ENCODE peak calls at places on chromosomes 5 and 9, in seven cellular contexts. R is MCF 10A, H is neural crest cell, B is stomach, D is HepG2, F is fibroblast of villous mesenchyme, Z is GM10248. X is an unnamed sample.

GRCh38 chr5:127665641-127666040 is 16.8 kb downstream of the CTXN3 start:
- DNase-seq in R (no peak), H (no peak), B (no peak), D (no peak), F (peak), Z (no peak), X (no peak)

GRCh38 chr5:27702339-27702820 is 664.0 kb upstream of the CDH9 start:
- DNase-seq in R (peak), H (no peak), B (no peak), D (no peak), F (no peak), Z (no peak), X (peak)

GRCh38 chr5:72597456-72597948 is 90.3 kb upstream of the ZNF366 start:
- DNase-seq in R (peak), H (no peak), B (peak), D (no peak), F (peak), Z (no peak), X (peak)

GRCh38 chr9:95836072-95836471 is 39.4 kb upstream of the ERCC6L2 start:
- DNase-seq in R (no peak), H (no peak), B (no peak), D (no peak), F (no peak), Z (no peak), X (no peak)

GRCh38 chr5:35877655-35878054 is 21.0 kb downstream of the IL7R start:
- DNase-seq in R (no peak), H (no peak), B (no peak), D (no peak), F (no peak), Z (no peak), X (no peak)

GRCh38 chr5:135112008-135112670 is 78.1 kb upstream of the PITX1 start:
- DNase-seq in R (peak), H (no peak), B (no peak), D (no peak), F (peak), Z (no peak), X (peak)

GRCh38 chr9:14722391-14723035 is at the start of gene CER1:
- DNase-seq in R (no peak), H (no peak), B (no peak), D (no peak), F (no peak), Z (no peak), X (no peak)

GRCh38 chr5:89673019-89673418 is 736.5 kb downstream of the CETN3 start:
- DNase-seq in R (no peak), H (no peak), B (no peak), D (no peak), F (no peak), Z (no peak), X (no peak)

GRCh38 chr5:181189363-181189961 is 15.5 kb downstream of the TRIM7 start:
- DNase-seq in R (peak), H (peak), B (no peak), D (no peak), F (peak), Z (no peak), X (peak)

GRCh38 chr5:110096419-110096818 is 406.7 kb downstream of the MAN2A1 start:
- DNase-seq in R (no peak), H (no peak), B (no peak), D (no peak), F (peak), Z (no peak), X (no peak)

GRCh38 chr5:19605846-19606407 is 382.1 kb downstream of the CDH18 start:
- DNase-seq in R (peak), H (no peak), B (no peak), D (no peak), F (no peak), Z (no peak), X (peak)

DNA sequence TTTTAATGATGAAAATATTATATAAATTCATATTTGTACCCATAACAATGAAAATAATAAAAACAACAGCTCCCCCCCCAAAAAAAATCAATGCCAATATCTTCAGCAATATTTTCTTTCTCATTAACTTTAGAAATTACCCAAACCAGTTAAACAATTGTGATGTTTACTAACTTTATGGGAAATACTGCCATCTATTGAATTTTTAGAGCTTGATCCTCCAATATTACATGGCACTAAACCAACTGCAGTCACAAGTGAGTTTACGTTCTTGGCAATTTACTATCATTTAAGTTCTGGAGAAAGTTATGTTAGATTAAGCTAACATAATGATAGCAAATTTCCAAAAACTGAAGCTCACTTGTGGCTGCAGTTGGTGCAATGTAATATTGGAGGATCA is 379.6 kb downstream of the CDH18 start:
- DNase-seq in R (peak), H (no peak), B (no peak), D (no peak), F (no peak), Z (no peak), X (peak)
- TF ChIP-seq CTCF in R (peak), H (peak), B (no peak), D (no peak), F (no peak), Z (no peak), X (peak)

GRCh38 chr9:4225291-4226119 is 74.4 kb downstream of the GLIS3 start:
- DNase-seq in R (peak), H (no peak), B (no peak), D (no peak), F (peak), Z (no peak), X (peak)

GRCh38 chr9:4228142-4228541 is 71.7 kb downstream of the GLIS3 start:
- DNase-seq in R (no peak), H (no peak), B (no peak), D (no peak), F (no peak), Z (no peak), X (no peak)

GRCh38 chr9:4229252-4229651 is 70.6 kb downstream of the GLIS3 start:
- DNase-seq in R (no peak), H (no peak), B (no peak), D (no peak), F (no peak), Z (no peak), X (no peak)

GRCh38 chr9:4226331-4227250 is 73.3 kb downstream of the GLIS3 start:
- DNase-seq in R (no peak), H (no peak), B (no peak), D (no peak), F (no peak), Z (no peak), X (no peak)

GRCh38 chr9:4228606-4229005 is 71.3 kb downstream of the GLIS3 start:
- DNase-seq in R (peak), H (no peak), B (no peak), D (no peak), F (peak), Z (no peak), X (peak)
- TF ChIP-seq CTCF in R (peak), H (peak), B (peak), D (peak), F (peak), Z (peak), X (peak)

GRCh38 chr9:121609845-121610637 is 41.4 kb upstream of the DAB2IP start:
- DNase-seq in R (peak), H (no peak), B (peak), D (peak), F (peak), Z (no peak), X (peak)
- TF ChIP-seq CTCF in R (no peak), H (no peak), B (no peak), D (no peak), F (no peak), Z (no peak), X (peak)

GRCh38 chr5:140785905-140786686 is at the start of gene PCDHA1:
- DNase-seq in R (peak), H (no peak), B (no peak), D (no peak), F (no peak), Z (no peak), X (no peak)
- TF ChIP-seq CTCF in R (no peak), H (peak), B (no peak), D (peak), F (no peak), Z (no peak), X (no peak)

DNA sequence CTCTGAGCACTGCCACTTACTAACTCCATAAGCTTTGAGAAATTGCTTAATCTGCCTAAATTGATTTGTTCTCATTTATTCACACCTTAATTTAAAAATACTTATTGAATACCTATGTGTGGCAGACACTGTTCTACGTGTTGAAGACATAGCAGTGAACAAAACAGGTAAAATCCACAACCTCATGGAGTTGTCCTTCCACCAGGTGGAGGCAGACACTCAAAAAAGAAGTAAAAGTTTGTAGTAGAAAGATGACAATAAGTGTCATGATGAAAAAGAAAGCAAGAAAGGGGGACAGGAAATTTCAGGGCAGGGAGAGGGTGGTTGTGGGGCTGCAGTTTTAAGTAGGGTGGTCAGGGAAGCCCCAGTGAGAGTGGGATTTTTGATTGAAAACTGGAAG is 94.9 kb downstream of the SREK1 start:
- DNase-seq in R (peak), H (no peak), B (no peak), D (no peak), F (peak), Z (no peak), X (peak)
- TF ChIP-seq CTCF in R (peak), H (peak), B (no peak), D (peak), F (peak), Z (no peak), X (peak)

GRCh38 chr5:144142826-144143167 is 27.7 kb downstream of the YIPF5 start:
- DNase-seq in R (no peak), H (no peak), B (no peak), D (no peak), F (no peak), Z (no peak), X (no peak)

GRCh38 chr5:144139586-144139985 is 30.9 kb downstream of the YIPF5 start:
- DNase-seq in R (no peak), H (no peak), B (no peak), D (no peak), F (peak), Z (no peak), X (no peak)

GRCh38 chr5:144141581-144141980 is 28.9 kb downstream of the YIPF5 start:
- DNase-seq in R (no peak), H (no peak), B (no peak), D (no peak), F (no peak), Z (no peak), X (peak)

GRCh38 chr5:144143625-144144024 is 26.8 kb downstream of the YIPF5 start:
- DNase-seq in R (no peak), H (no peak), B (no peak), D (no peak), F (no peak), Z (no peak), X (no peak)

DNA sequence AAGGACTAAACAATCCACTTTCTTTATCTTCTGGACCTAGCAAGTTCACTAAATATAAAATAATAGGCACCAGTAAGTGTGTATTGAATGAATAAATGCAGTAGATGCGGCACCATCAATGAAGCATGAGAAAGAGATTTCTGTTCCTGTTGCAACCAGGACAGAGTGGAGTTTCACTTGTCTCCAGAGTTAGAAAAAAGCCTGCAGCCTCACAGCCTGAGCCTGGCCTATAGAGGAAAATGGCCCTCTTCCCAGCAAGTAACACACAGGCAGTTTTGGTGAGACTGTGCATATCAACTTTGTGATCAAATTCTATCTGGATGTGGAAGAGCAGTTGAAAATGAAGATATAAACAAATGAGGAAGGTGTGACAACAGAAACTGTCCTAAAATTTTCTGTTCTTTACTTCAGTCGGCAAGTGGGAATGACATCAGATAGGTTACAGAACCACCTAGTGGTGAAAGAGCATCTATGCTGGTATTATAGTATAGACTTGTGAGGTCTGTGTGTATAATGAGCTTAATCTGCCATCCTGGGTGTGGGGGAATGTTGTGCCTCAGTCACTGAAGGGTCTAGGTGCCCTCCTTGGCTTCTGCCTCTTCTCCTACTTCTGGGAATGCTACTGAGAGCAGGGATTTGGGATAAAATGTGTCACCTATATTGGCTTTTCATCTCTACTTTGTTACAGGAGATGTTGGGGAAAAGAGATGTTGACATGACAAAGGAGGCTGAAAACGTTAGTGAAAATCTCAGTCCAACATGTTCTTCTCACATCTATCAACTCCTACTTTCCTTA is 28.2 kb downstream of the YIPF5 start:
- DNase-seq in R (peak), H (no peak), B (no peak), D (peak), F (peak), Z (peak), X (peak)
- TF ChIP-seq CTCF in R (peak), H (peak), B (peak), D (peak), F (peak), Z (peak), X (peak)

DNA sequence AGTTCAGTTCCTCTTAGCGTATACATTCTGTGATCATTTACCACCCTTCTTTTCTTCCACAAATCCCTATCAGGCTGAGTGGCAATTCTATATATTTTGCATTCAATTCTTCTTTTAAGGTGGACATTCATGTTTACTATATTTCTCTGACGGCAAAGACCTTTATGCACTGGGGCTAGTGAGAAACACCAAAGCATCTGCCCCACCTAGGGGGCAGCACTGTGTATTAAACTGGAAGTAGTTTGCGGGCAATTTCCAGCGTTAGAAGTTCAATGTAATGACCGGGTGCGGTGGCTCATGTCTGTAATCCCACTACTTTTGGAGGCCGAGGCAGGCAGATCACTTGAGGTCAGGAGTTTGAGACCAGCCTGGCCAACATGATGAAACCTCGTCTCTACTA is 27.9 kb upstream of the FBXL7 start:
- DNase-seq in R (no peak), H (no peak), B (no peak), D (no peak), F (no peak), Z (no peak), X (no peak)
- TF ChIP-seq CTCF in R (no peak), H (no peak), B (no peak), D (no peak), F (no peak), Z (no peak), X (no peak)

GRCh38 chr5:41118177-41118576 is 47.0 kb upstream of the MROH2B start:
- DNase-seq in R (no peak), H (no peak), B (no peak), D (no peak), F (no peak), Z (no peak), X (no peak)
- TF ChIP-seq CTCF in R (no peak), H (no peak), B (no peak), D (no peak), F (peak), Z (no peak), X (no peak)

GRCh38 chr9:108282872-108283271 is 572.9 kb downstream of the ACTL7B start:
- DNase-seq in R (peak), H (no peak), B (no peak), D (peak), F (no peak), Z (no peak), X (peak)
- TF ChIP-seq CTCF in R (no peak), H (peak), B (peak), D (peak), F (peak), Z (no peak), X (peak)

GRCh38 chr5:133489632-133490031 is 122.7 kb downstream of the FSTL4 start:
- DNase-seq in R (peak), H (no peak), B (no peak), D (peak), F (no peak), Z (peak), X (peak)
- TF ChIP-seq CTCF in R (no peak), H (no peak), B (no peak), D (peak), F (no peak), Z (peak), X (peak)

X was measured in epithelial cell of esophagus.